ENCODE peak calls at places on chromosomes 3 and 15, in five cellular contexts. M, Q, C, J and G are unnamed samples.

GRCh38 chr3:10693457-10693856 is 122.6 kb upstream of the SLC6A11 start:
- DNase-seq in M (no peak), Q (no peak), J (no peak), C (no peak), G (no peak)

GRCh38 chr15:100291106-100291505 is 50.7 kb downstream of the ADAMTS17 start:
- DNase-seq in C (no peak), Q (no peak), M (no peak), J (no peak), G (no peak)

GRCh38 chr15:69757186-69757585 is 304.6 kb downstream of the RPLP1 start:
- DNase-seq in J (no peak), Q (no peak), M (no peak), C (no peak), G (no peak)

GRCh38 chr15:100783760-100784492 is 95.7 kb upstream of the ALDH1A3 start:
- DNase-seq in Q (no peak), M (no peak), J (no peak), C (no peak), G (no peak)

GRCh38 chr3:56048333-56048732 is 419.9 kb downstream of the ERC2 start:
- DNase-seq in Q (no peak), M (no peak), C (no peak), J (no peak), G (no peak)

GRCh38 chr3:80068459-80068858 is 300.7 kb upstream of the ROBO1 start:
- DNase-seq in J (no peak), C (no peak), Q (no peak), M (no peak), G (no peak)

GRCh38 chr15:83845230-83845629 is 191.3 kb downstream of the ADAMTSL3 start:
- DNase-seq in J (no peak), Q (no peak), C (no peak), M (no peak), G (no peak)

GRCh38 chr15:76904461-76905012 is 603 bp downstream of the SCAPER start:
- DNase-seq in Q (peak; percentile 28), C (no peak), J (no peak), M (no peak), G (peak; percentile 16)

DNA sequence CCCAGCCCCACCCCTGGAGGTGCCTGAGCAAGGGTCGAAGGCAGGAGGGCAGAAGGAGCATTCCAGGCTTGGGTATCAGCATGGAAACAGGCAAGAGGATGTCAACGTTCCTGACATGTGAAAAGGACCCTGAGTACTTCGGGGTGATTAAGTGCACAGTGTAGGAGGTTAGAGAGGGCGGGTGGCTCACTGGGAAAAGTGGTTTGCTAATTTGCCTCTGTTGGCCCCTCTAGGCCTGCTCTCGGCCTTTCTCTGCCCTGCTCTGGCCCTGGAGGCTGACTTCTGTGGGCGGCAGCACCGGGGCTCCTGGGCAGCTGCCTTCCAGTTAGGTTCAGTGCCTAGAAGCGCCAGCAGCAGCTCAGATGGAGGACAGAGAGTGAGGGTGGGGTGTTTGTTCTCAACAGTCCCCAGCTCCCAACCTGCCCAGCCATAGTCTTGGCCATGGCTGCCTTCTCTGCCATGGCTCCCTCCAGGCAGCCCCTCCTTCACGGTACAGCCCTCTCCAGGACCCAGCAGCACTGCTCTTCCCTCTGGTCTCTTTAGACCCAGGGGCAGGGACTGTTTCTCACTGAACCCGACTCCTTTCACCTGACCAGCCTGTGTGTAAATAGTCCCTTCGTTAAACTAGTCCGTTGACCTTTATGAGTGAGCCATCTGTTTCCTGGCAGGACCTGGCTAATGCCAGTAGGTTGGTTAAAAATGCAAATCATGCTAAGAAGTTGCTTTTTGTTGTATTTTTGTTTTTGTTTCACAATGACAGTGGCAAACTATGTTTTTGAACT is 107.1 kb upstream of the TPM1 start:
- DNase-seq in M (no peak), C (no peak), J (no peak), Q (peak; percentile 21), G (no peak)
- TF ChIP-seq POLR2A in M (no peak), C (no peak), J (no peak), Q (no peak), G (no peak)

GRCh38 chr3:105834768-105835167 is 34.0 kb downstream of the CBLB start:
- DNase-seq in Q (no peak), C (no peak), J (no peak), M (no peak), G (no peak)

GRCh38 chr3:105837947-105838346 is 30.9 kb downstream of the CBLB start:
- DNase-seq in J (no peak), M (no peak), Q (no peak), C (no peak), G (no peak)

GRCh38 chr3:105835606-105836005 is 33.2 kb downstream of the CBLB start:
- DNase-seq in C (no peak), M (no peak), J (no peak), Q (no peak), G (no peak)

GRCh38 chr3:105837143-105837740 is 31.6 kb downstream of the CBLB start:
- DNase-seq in M (no peak), Q (no peak), C (no peak), J (no peak), G (no peak)

GRCh38 chr3:105836533-105836932 is 32.3 kb downstream of the CBLB start:
- DNase-seq in M (peak; percentile 4), J (no peak), C (no peak), Q (peak; percentile 20), G (no peak)
- TF ChIP-seq TAF1 in M (no peak), J (no peak), C (no peak), Q (no peak), G (no peak)

DNA sequence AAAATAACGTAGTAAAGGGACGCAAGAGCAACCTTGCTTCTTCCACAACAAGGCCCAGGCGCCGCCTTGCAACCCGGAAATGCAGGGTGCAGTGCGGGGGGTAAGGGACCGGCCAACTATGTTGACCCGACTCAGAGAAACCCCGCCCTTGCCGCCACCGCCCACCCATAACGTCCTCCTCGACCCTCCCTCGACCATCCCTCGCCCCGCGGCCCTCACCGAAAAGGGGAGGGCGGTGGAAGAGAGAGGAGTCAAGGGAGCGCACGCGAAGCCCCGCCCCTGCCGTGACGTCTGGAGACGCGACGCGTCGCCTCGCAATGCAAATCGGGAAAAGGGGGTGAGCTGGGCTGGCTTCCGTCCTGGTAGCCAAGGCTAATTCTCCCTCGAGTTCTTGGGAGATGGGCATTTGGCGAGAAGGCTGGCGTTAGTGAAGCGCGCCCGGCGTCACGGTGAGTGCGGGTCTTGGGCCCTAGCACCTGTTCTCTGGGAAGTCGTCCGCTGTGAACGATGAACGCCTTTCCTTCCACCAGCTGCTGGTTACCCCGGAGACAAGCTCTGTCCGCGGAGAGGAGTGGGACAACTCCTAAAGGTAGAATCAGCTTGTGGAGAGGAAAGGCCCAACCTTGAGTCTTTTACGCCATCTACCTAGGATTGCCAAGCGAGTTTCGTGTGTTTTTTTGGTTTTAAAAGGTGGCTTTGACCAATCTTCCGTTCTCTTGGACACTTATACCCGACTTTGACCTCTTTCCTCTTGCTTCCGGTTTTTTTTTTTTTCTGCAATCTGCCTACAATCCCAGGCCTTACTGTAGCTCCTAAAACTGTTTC is at the start of gene USP8:
- DNase-seq in M (peak; percentile 94), J (peak; percentile 70), C (peak; percentile 97), Q (peak; percentile 97), G (peak; percentile 77)
- TF ChIP-seq POLR2A in M (peak; percentile 95), J (peak; percentile 93), C (peak; percentile 98), Q (peak; percentile 94), G (peak; percentile 94)

DNA sequence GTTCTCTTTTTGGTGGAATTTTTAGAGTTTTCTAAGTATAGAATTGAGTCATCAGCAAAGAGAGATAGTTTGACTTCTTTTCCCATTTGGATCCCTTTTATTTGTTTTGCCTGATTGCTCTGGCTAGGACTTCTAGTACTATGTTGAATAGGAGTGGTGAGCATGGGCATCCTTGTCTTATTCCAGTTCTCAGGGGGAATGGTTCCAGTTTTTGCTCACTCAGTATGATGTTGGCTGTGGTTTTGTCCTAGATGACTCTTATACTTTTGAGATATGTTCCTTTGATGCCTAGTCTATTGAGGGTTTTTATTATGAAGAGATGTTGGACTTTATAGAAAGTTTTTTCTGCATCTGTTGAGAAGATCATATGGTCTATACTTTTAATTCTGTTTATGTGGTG is 72.5 kb downstream of the TNFAIP8L3 start:
- DNase-seq in C (no peak), M (no peak), J (no peak), Q (no peak), G (no peak)
- TF ChIP-seq TAF1 in C (no peak), M (no peak), J (no peak), Q (no peak), G (no peak)

GRCh38 chr3:150761831-150762661 is 923 bp downstream of the SIAH2 start:
- DNase-seq in M (peak; percentile 45), C (no peak), J (no peak), Q (peak; percentile 36), G (no peak)
- TF ChIP-seq POLR2A in M (peak; percentile 54), C (no peak), J (no peak), Q (peak; percentile 18), G (no peak)

GRCh38 chr3:122247087-122247824 is 63.8 kb downstream of the CASR start:
- DNase-seq in C (no peak), M (no peak), Q (no peak), J (no peak), G (no peak)
- TF ChIP-seq TAF1 in C (no peak), M (no peak), Q (no peak), J (no peak), G (no peak)

DNA sequence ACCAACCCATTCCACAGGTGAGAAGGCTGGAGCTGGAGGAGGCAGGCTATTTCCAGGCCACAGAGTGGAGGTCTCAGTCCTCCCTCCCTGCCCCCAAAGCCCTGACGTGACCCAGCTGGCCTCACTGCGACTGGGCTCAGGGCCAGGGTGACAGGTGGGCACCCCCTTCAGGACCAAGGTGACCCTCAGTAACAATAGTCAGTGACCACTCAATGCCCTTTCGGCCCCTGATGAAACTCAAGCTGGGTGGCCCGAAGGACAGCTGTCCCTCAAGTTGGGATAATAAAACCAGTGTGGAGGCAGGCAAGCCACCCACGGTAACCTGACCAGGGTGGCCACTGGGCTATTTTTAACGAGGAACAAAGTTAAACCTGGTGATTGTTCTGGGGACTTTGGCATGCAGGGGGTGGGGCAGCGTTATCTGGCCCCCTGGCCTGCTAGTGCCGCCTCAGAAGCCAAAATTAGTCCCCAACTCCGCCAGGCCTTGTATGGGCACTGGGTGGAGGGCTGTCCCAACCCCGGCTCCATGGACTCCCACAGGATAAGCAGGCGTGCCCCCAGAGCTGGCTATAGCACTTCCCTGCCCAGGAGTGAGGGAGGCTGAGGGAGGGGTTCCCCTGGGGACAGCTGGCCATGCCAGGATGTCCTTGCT is 1.1 kb downstream of the TNNC1 start:
- DNase-seq in J (no peak), Q (peak; percentile 32), C (no peak), M (no peak), G (no peak)
- TF ChIP-seq POLR2A in J (no peak), Q (no peak), C (no peak), M (no peak), G (no peak)